ENCODE peak calls at places on chromosome 5, in four cellular contexts. Z, B, O and X are unnamed samples.

GRCh38 chr5:41924872-41925554 is at the start of gene FBXO4:
- DNase-seq in B (peak), Z (peak), O (peak), X (peak)

GRCh38 chr5:17365756-17366155 is 132.3 kb upstream of the TAF11L2 start:
- DNase-seq in Z (no peak), B (no peak), O (no peak), X (no peak)

GRCh38 chr5:59716029-59716428 is 177.5 kb downstream of the PDE4D start:
- DNase-seq in O (no peak), B (no peak), Z (no peak), X (no peak)

GRCh38 chr5:3212869-3213268 is 382.8 kb upstream of the IRX1 start:
- DNase-seq in O (no peak), B (no peak), Z (no peak), X (no peak)

GRCh38 chr5:83374547-83374946 is 97.0 kb upstream of the VCAN start:
- DNase-seq in Z (no peak), B (no peak), O (no peak), X (no peak)

GRCh38 chr5:9733456-9733855 is 103.3 kb upstream of the TAS2R1 start:
- DNase-seq in O (no peak), Z (no peak), B (no peak), X (no peak)

GRCh38 chr5:106923409-106923808 is 747.3 kb downstream of the EFNA5 start:
- DNase-seq in B (no peak), O (no peak), Z (no peak), X (no peak)

GRCh38 chr5:168683247-168683926 is 104.2 kb upstream of the PANK3 start:
- DNase-seq in Z (no peak), O (no peak), B (no peak), X (no peak)

GRCh38 chr5:133030343-133031005 is 4.1 kb upstream of the ZCCHC10 start:
- DNase-seq in B (no peak), Z (no peak), O (no peak), X (no peak)

GRCh38 chr5:5065472-5065871 is 74.7 kb upstream of the ADAMTS16 start:
- DNase-seq in B (no peak), O (no peak), Z (no peak), X (no peak)

GRCh38 chr5:173778152-173778782 is 109.9 kb upstream of the CPEB4 start:
- DNase-seq in O (no peak), Z (no peak), B (no peak), X (no peak)

GRCh38 chr5:15021286-15022046 is 149.9 kb upstream of the ANKH start:
- DNase-seq in Z (no peak), O (no peak), B (no peak), X (no peak)

GRCh38 chr5:83633285-83633684 is 87.4 kb downstream of the HAPLN1 start:
- DNase-seq in B (no peak), O (no peak), Z (no peak), X (no peak)

GRCh38 chr5:69130241-69130640 is 36.4 kb downstream of the SLC30A5 start:
- DNase-seq in O (no peak), Z (no peak), B (no peak), X (no peak)

GRCh38 chr5:83925952-83926351 is 205.3 kb upstream of the HAPLN1 start:
- DNase-seq in Z (no peak), O (no peak), B (no peak), X (no peak)

GRCh38 chr5:139155333-139155732 is 42.8 kb downstream of the SIL1 start:
- DNase-seq in B (no peak), O (no peak), Z (no peak), X (no peak)

GRCh38 chr5:80239680-80240367 is 16.0 kb downstream of the SERINC5 start:
- DNase-seq in B (no peak), Z (no peak), O (no peak), X (no peak)

GRCh38 chr5:31675472-31675871 is 36.5 kb downstream of the PDZD2 start:
- DNase-seq in O (no peak), B (no peak), Z (no peak), X (no peak)

GRCh38 chr5:147786115-147786514 is 3.6 kb upstream of the JAKMIP2 start:
- DNase-seq in B (no peak), O (no peak), Z (no peak), X (no peak)

GRCh38 chr5:163503106-163504090 is 2.0 kb upstream of the MAT2B start:
- DNase-seq in Z (peak), O (peak), B (peak), X (peak)

GRCh38 chr5:163504091-163504931 is 1.1 kb upstream of the MAT2B start:
- DNase-seq in O (peak), B (peak), Z (peak), X (peak)

GRCh38 chr5:101142102-101142501 is 239.0 kb upstream of the ST8SIA4 start:
- DNase-seq in O (no peak), Z (no peak), B (no peak), X (no peak)

GRCh38 chr5:128534729-128535128 is 3.3 kb downstream of the FBN2 start:
- DNase-seq in Z (no peak), O (no peak), B (no peak), X (no peak)

GRCh38 chr5:154740483-154740882 is 14.7 kb upstream of the LARP1 start:
- DNase-seq in O (no peak), B (peak), Z (no peak), X (peak)

GRCh38 chr5:181195249-181195761 is 9.7 kb downstream of the TRIM7 start:
- DNase-seq in Z (no peak), B (no peak), O (no peak), X (no peak)

GRCh38 chr5:111774525-111774924 is 17.5 kb upstream of the NREP start:
- DNase-seq in Z (peak), B (no peak), O (no peak), X (no peak)

GRCh38 chr5:99922386-99922785 is 612.8 kb upstream of the FAM174A start:
- DNase-seq in O (no peak), Z (no peak), B (no peak), X (no peak)

GRCh38 chr5:126868961-126869451 is 92.1 kb downstream of the LMNB1 start:
- DNase-seq in O (peak), Z (no peak), B (no peak), X (no peak)
- H3K27ac ChIP-seq in O (no peak), Z (no peak), B (no peak), X (no peak)

GRCh38 chr5:78690593-78690972 is 42.0 kb upstream of the LHFPL2 start:
- DNase-seq in Z (no peak), O (no peak), B (no peak), X (no peak)
- H3K4me3 ChIP-seq in Z (no peak), O (no peak), B (no peak), X (no peak)

GRCh38 chr5:123945548-123945947 is 433.6 kb downstream of the CSNK1G3 start:
- DNase-seq in B (no peak), Z (no peak), O (no peak), X (no peak)
- H3K27ac ChIP-seq in B (no peak), Z (no peak), O (no peak), X (no peak)

GRCh38 chr5:78503958-78504357 is 143.5 kb downstream of the SCAMP1 start:
- DNase-seq in Z (no peak), O (no peak), B (no peak), X (no peak)
- H3K4me3 ChIP-seq in Z (no peak), O (no peak), B (no peak), X (no peak)